ENCODE peak calls at places on chromosome 1, in seven cellular contexts. U, I, N, R, E, X and S are unnamed samples.
A peak's percentile ranks its signal among the peaks of the same experiment; 100 is the strongest.

GRCh38 chr1:154557939-154558609 is 388 bp downstream of the UBE2Q1 start:
- DNase-seq in U (no peak), I (no peak), N (peak; percentile 26), R (peak; percentile 42), E (no peak), X (no peak), S (no peak)

GRCh38 chr1:167601442-167602380 is 28.3 kb upstream of the RCSD1 start:
- DNase-seq in U (no peak), I (peak; percentile 25), N (no peak), R (peak; percentile 51), E (no peak), X (no peak), S (no peak)

GRCh38 chr1:47646676-47647075 is 208.8 kb downstream of the FOXD2 start:
- DNase-seq in U (no peak), I (peak; percentile 63), N (no peak), R (no peak), E (no peak), X (peak; percentile 61), S (no peak)

GRCh38 chr1:170513138-170513537 is 18.8 kb upstream of the GORAB start:
- DNase-seq in U (no peak), I (no peak), N (peak; percentile 56), R (no peak), E (no peak), X (no peak), S (no peak)

GRCh38 chr1:42962641-42963377 is 4.1 kb upstream of the SLC2A1 start:
- DNase-seq in U (no peak), I (peak; percentile 70), N (peak; percentile 94), R (peak; percentile 95), E (no peak), X (peak; percentile 84), S (no peak)

GRCh38 chr1:230858918-230859819 is 9.2 kb downstream of the C1orf198 start:
- DNase-seq in U (no peak), I (no peak), N (no peak), R (no peak), E (no peak), X (no peak), S (no peak)

GRCh38 chr1:200306954-200307754 is 102.7 kb downstream of the ZNF281 start:
- DNase-seq in U (no peak), I (no peak), N (peak; percentile 60), R (peak; percentile 61), E (no peak), X (peak; percentile 37), S (no peak)

GRCh38 chr1:173914366-173914871 is 2.7 kb downstream of the SERPINC1 start:
- DNase-seq in U (no peak), I (peak; percentile 28), N (peak; percentile 81), R (peak; percentile 81), E (no peak), X (peak; percentile 33), S (no peak)

GRCh38 chr1:201212056-201212455 is 21.4 kb downstream of the IGFN1 start:
- DNase-seq in U (no peak), I (no peak), N (no peak), R (no peak), E (no peak), X (no peak), S (no peak)

GRCh38 chr1:211515090-211516023 is 23.4 kb upstream of the RD3 start:
- DNase-seq in U (no peak), I (peak; percentile 92), N (peak; percentile 81), R (peak; percentile 93), E (peak; percentile 79), X (peak; percentile 72), S (peak; percentile 71)
- H3K4me3 ChIP-seq in U (peak overlapping the region; percentile 32), I (peak overlapping the region; percentile 19), N (peak overlapping the region; percentile 55), R (peak overlapping the region; percentile 22), E (peak overlapping the region; percentile 67), X (peak overlapping the region; percentile 20), S (peak overlapping the region; percentile 32)

GRCh38 chr1:14363707-14364413 is 234.6 kb upstream of the KAZN start:
- DNase-seq in U (no peak), I (no peak), N (peak; percentile 34), R (no peak), E (no peak), X (no peak), S (no peak)
- TF ChIP-seq CTCF in U (no peak), I (peak; percentile 4), N (peak; percentile 63), R (peak; percentile 9), E (no peak), X (no peak), S (peak; percentile 41)

GRCh38 chr1:92872719-92873118 is 40.9 kb downstream of the RPL5 start:
- DNase-seq in U (no peak), I (no peak), N (no peak), R (no peak), E (no peak), X (no peak), S (no peak)
- H3K4me3 ChIP-seq in U (no peak overlapping the region), I (no peak overlapping the region), N (no peak overlapping the region), R (no peak overlapping the region), E (no peak overlapping the region), X (no peak overlapping the region), S (no peak overlapping the region)

GRCh38 chr1:18556364-18556763 is 74.3 kb upstream of the PAX7 start:
- DNase-seq in U (no peak), I (no peak), N (peak; percentile 75), R (peak; percentile 37), E (no peak), X (peak; percentile 21), S (no peak)
- TF ChIP-seq CTCF in U (peak; percentile 44), I (peak; percentile 47), N (peak; percentile 65), R (peak; percentile 22), E (no peak), X (peak; percentile 38), S (peak; percentile 68)

DNA sequence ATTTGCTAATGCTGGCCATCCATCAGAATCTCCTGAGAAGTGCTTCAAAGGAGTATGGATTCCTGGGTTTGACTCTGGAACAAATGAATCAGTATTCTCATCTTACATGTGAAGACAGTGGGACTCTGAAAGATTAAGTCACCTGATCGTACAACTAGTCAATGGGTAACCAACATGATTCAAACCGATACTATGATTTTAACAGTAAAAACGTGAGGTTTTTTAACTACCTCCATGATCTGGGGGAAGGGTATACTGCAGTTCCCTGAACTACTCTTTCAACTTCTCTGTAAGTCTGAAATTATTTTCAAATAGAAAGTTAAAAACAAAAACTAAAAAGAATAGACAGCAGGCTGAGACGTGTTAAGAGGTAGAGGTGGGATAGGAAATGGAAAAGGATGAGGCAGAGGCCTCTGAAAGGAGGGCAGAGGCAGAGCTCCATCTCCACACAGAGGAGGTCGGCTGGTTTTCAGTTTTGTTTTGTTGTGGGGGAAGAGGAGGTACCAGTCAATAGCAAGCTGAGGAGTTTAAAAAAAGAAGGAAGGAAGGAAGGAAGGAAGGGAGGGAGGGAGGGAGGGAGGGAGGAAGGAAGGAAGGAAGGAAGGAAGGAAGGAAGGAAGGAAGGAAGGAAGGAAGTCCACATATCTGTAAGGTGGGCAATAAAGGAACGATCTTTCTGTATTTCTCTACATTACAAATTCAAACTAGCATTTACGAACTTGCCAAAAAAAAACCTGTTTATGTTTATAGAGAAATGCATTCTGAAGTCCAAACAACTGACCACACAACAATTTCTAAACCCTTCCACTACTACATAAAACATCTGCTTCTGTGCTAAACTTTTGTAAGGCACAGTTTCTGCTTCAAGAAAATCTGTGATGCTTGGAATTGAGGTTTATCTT is 213.1 kb downstream of the RERE start:
- DNase-seq in U (no peak), I (no peak), N (no peak), R (no peak), E (no peak), X (no peak), S (peak; percentile 57)
- H3K4me3 ChIP-seq in U (no peak overlapping the region), I (no peak overlapping the region), N (no peak overlapping the region), R (no peak overlapping the region), E (no peak overlapping the region), X (no peak overlapping the region), S (peak overlapping the region; percentile 31)

GRCh38 chr1:7207875-7208646 is 422.8 kb downstream of the CAMTA1 start:
- DNase-seq in U (peak; percentile 41), I (peak; percentile 64), N (peak; percentile 90), R (peak; percentile 69), E (no peak), X (peak; percentile 68), S (peak; percentile 26)
- TF ChIP-seq CTCF in U (peak; percentile 87), I (peak; percentile 99), N (peak; percentile 98), R (peak; percentile 83), E (no peak), X (peak; percentile 95), S (peak; percentile 99)